ENCODE peak calls at places on chromosomes 13 and 19, in ten cellular contexts. R is A549; Q is mesendoderm; C is AG10803; M is EL; I is G401; A is left cardiac atrium; W is HT1080; S is T follicular helper cell; E is naive thymus-derived CD8-positive, alpha-beta T cell. U is an unnamed sample.

GRCh38 chr19:18389736-18390074 is 3.7 kb downstream of the GDF15 start:
- DNase-seq in R (no peak), E (no peak), W (no peak), Q (no peak), C (no peak), M (no peak), S (no peak), I (no peak), A (no peak), U (no peak)

GRCh38 chr19:55694656-55695491 is 19.8 kb downstream of the EPN1 start:
- DNase-seq in A (no peak), R (no peak), C (no peak), M (no peak), Q (no peak), W (no peak), I (no peak), E (no peak), S (no peak), U (no peak)

GRCh38 chr19:5048727-5049553 is 80.0 kb downstream of the KDM4B start:
- DNase-seq in C (peak; percentile 78), A (peak; percentile 59), W (no peak), E (no peak), M (peak; percentile 77), Q (peak; percentile 55), R (peak; percentile 72), S (no peak), I (no peak), U (peak; percentile 64)

GRCh38 chr13:112330479-112331407 is 45.4 kb upstream of the SPACA7 start:
- DNase-seq in A (no peak), R (no peak), C (no peak), I (no peak), Q (no peak), M (no peak), E (no peak), W (no peak), S (no peak), U (no peak)

GRCh38 chr19:40365613-40366401 is 17.3 kb downstream of the PLD3 start:
- DNase-seq in W (no peak), E (peak; percentile 9), Q (peak; percentile 82), R (peak; percentile 70), S (no peak), A (peak; percentile 75), C (peak; percentile 44), I (peak; percentile 82), M (peak; percentile 79), U (peak; percentile 78)

GRCh38 chr13:21458457-21458815 is 667 bp downstream of the ZDHHC20 start:
- DNase-seq in W (peak; percentile 13), E (no peak), I (peak; percentile 67), Q (peak; percentile 87), S (peak; percentile 20), A (peak; percentile 47), C (no peak), R (peak; percentile 22), M (peak; percentile 24), U (peak; percentile 44)

GRCh38 chr13:62879071-62879470 is 1463.4 kb upstream of the PCDH20 start:
- DNase-seq in M (peak; percentile 52), Q (no peak), C (peak; percentile 26), E (no peak), R (no peak), A (no peak), I (no peak), S (no peak), W (peak; percentile 18), U (peak; percentile 74)

GRCh38 chr19:51259348-51260245 is 8.7 kb downstream of the SIGLECL1 start:
- DNase-seq in I (peak; percentile 92), W (peak; percentile 54), A (no peak), R (peak; percentile 50), E (peak; percentile 5), S (no peak), C (peak; percentile 26), Q (peak; percentile 62), M (peak; percentile 31), U (peak; percentile 42)

GRCh38 chr13:111474136-111475002 is 153.9 kb downstream of the TEX29 start:
- DNase-seq in R (peak; percentile 31), M (peak; percentile 38), C (peak; percentile 47), S (no peak), E (peak; percentile 13), Q (peak; percentile 65), A (no peak), I (peak; percentile 69), W (peak; percentile 43), U (peak; percentile 49)

GRCh38 chr13:44048326-44048725 is 168.6 kb downstream of the LACC1 start:
- DNase-seq in C (no peak), E (no peak), W (peak; percentile 50), I (no peak), S (no peak), M (no peak), Q (no peak), R (no peak), A (no peak), U (peak; percentile 32)

GRCh38 chr13:31927219-31927653 is 104.3 kb upstream of the FRY start:
- DNase-seq in E (no peak), S (no peak), C (no peak), Q (peak; percentile 34), W (no peak), I (no peak), M (no peak), R (no peak), A (no peak), U (no peak)